ENCODE peak calls at places on chromosomes 2 and 18, in eight cellular contexts. U is heart left ventricle, T is ovary, N is body of pancreas, K is adrenal gland, H is sigmoid colon, R is uterus, I is A549. S is an unnamed sample.

GRCh38 chr18:21672868-21673267 is 31.7 kb downstream of the ABHD3 start:
- DNase-seq in U (peak), H (no peak), I (peak), K (peak), T (no peak), N (peak), R (no peak), S (no peak)

GRCh38 chr2:234304945-234305344 is 191.9 kb downstream of the ARL4C start:
- DNase-seq in I (peak), U (no peak), H (no peak), N (no peak), T (no peak), R (no peak), K (no peak), S (no peak)

GRCh38 chr2:159904565-159905281 is 106.7 kb upstream of the CD302 start:
- DNase-seq in R (no peak), H (no peak), U (peak), N (peak), I (peak), K (peak), T (peak), S (peak)

GRCh38 chr18:2316686-2317308 is 254.5 kb downstream of the METTL4 start:
- DNase-seq in U (no peak), T (no peak), N (peak), I (peak), R (no peak), K (no peak), H (no peak), S (peak)

GRCh38 chr18:49745051-49746014 is 68.0 kb downstream of the ACAA2 start:
- DNase-seq in R (no peak), N (no peak), U (no peak), H (no peak), I (no peak), T (no peak), K (no peak), S (peak)

GRCh38 chr18:25351280-25351772 is 640 bp downstream of the ZNF521 start:
- DNase-seq in H (no peak), I (no peak), T (no peak), R (peak), N (no peak), K (peak), U (peak), S (peak)

GRCh38 chr2:7014201-7014640 is 97.0 kb downstream of the RNF144A start:
- DNase-seq in U (no peak), N (peak), I (peak), K (no peak), R (no peak), T (no peak), H (no peak), S (peak)

GRCh38 chr2:23510471-23510870 is 125.5 kb downstream of the KLHL29 start:
- DNase-seq in T (no peak), K (no peak), I (no peak), H (no peak), N (no peak), U (no peak), R (no peak), S (no peak)

GRCh38 chr2:71681626-71682025 is 228.3 kb downstream of the DYSF start:
- DNase-seq in U (no peak), I (no peak), T (no peak), R (no peak), H (peak), K (no peak), N (no peak), S (no peak)

GRCh38 chr18:26134110-26134509 is 441 bp downstream of the PSMA8 start:
- DNase-seq in H (no peak), N (no peak), I (no peak), K (no peak), T (no peak), U (no peak), R (no peak), S (no peak)

GRCh38 chr2:3066831-3067230 is 310.8 kb downstream of the EIPR1 start:
- DNase-seq in N (no peak), T (no peak), R (no peak), I (no peak), U (no peak), K (no peak), H (no peak), S (no peak)

GRCh38 chr2:106080955-106081354 is 113.1 kb downstream of the UXS1 start:
- DNase-seq in I (no peak), K (no peak), U (no peak), R (no peak), N (no peak), H (no peak), T (no peak), S (no peak)

GRCh38 chr2:85536479-85536878 is 2.5 kb upstream of the MAT2A start:
- DNase-seq in R (peak), H (no peak), K (no peak), U (no peak), T (no peak), N (no peak), I (no peak), S (no peak)

GRCh38 chr18:44536041-44536440 is 144.6 kb upstream of the SETBP1 start:
- DNase-seq in N (no peak), R (peak), H (no peak), T (no peak), K (no peak), U (no peak), I (no peak), S (no peak)

GRCh38 chr2:196750977-196751631 is 48.4 kb downstream of the GTF3C3 start:
- DNase-seq in N (peak), H (no peak), T (peak), K (peak), U (peak), R (peak), I (peak), S (peak)

GRCh38 chr2:131201098-131201497 is 8.2 kb upstream of the POTEE start:
- DNase-seq in H (no peak), T (no peak), U (no peak), K (no peak), I (no peak), R (no peak), N (no peak), S (no peak)

GRCh38 chr18:32093106-32093511 is 1.4 kb downstream of the RNF138 start:
- DNase-seq in R (peak), I (peak), T (peak), K (peak), H (peak), N (peak), U (peak), S (peak)

GRCh38 chr2:201854221-201854801 is 48.0 kb downstream of the CDK15 start:
- DNase-seq in I (no peak), K (no peak), U (no peak), R (no peak), T (no peak), N (no peak), H (no peak), S (no peak)

GRCh38 chr2:54384301-54385035 is 71.7 kb upstream of the SPTBN1 start:
- DNase-seq in K (no peak), I (no peak), R (no peak), N (no peak), T (no peak), H (no peak), U (no peak), S (no peak)

GRCh38 chr2:98985905-98986666 is 50.1 kb upstream of the CRACDL start:
- DNase-seq in K (no peak), H (no peak), T (no peak), N (no peak), R (no peak), I (no peak), U (no peak), S (no peak)

GRCh38 chr2:16656784-16657391 is 8.7 kb downstream of the CYRIA start:
- DNase-seq in K (peak), N (no peak), I (no peak), U (peak), H (no peak), T (no peak), R (no peak), S (no peak)

GRCh38 chr18:12907258-12907925 is 23.4 kb upstream of the PTPN2 start:
- DNase-seq in R (no peak), U (no peak), I (no peak), T (peak), H (no peak), K (no peak), N (no peak), S (no peak)

GRCh38 chr18:63476666-63477065 is at the start of gene SERPINB5:
- DNase-seq in R (no peak), I (no peak), K (no peak), U (no peak), T (no peak), H (no peak), N (no peak), S (no peak)

GRCh38 chr2:39127973-39128372 is 7.1 kb upstream of the SOS1 start:
- DNase-seq in R (no peak), I (no peak), H (no peak), N (no peak), U (no peak), T (no peak), K (no peak), S (peak)

GRCh38 chr18:54426085-54426665 is 68.5 kb downstream of the C18orf54 start:
- DNase-seq in H (no peak), N (no peak), T (no peak), R (no peak), K (no peak), U (no peak), I (no peak), S (no peak)

GRCh38 chr2:64669288-64669687 is 15.6 kb upstream of the SERTAD2 start:
- DNase-seq in N (no peak), R (no peak), T (no peak), I (no peak), U (no peak), H (no peak), K (no peak), S (no peak)

GRCh38 chr2:85308951-85309555 is 18.7 kb downstream of the TGOLN2 start:
- DNase-seq in T (peak), R (peak), I (no peak), N (no peak), K (peak), U (peak), H (peak), S (no peak)

GRCh38 chr2:38065502-38066135 is 10.3 kb downstream of the CYP1B1 start:
- DNase-seq in R (no peak), N (no peak), T (no peak), U (no peak), K (no peak), H (no peak), I (no peak), S (no peak)
- TF ChIP-seq POLR2A in R (no peak), N (no peak), T (no peak), U (no peak), K (no peak), H (no peak), I (no peak), S (no peak)

GRCh38 chr18:23136326-23137092 is 1.2 kb downstream of the CABLES1 start:
- DNase-seq in K (no peak), N (no peak), T (peak), R (peak), U (peak), H (no peak), I (no peak), S (peak)
- TF ChIP-seq POLR2A in K (no peak), N (no peak), T (no peak), R (no peak), U (no peak), H (no peak), I (no peak), S (no peak)

DNA sequence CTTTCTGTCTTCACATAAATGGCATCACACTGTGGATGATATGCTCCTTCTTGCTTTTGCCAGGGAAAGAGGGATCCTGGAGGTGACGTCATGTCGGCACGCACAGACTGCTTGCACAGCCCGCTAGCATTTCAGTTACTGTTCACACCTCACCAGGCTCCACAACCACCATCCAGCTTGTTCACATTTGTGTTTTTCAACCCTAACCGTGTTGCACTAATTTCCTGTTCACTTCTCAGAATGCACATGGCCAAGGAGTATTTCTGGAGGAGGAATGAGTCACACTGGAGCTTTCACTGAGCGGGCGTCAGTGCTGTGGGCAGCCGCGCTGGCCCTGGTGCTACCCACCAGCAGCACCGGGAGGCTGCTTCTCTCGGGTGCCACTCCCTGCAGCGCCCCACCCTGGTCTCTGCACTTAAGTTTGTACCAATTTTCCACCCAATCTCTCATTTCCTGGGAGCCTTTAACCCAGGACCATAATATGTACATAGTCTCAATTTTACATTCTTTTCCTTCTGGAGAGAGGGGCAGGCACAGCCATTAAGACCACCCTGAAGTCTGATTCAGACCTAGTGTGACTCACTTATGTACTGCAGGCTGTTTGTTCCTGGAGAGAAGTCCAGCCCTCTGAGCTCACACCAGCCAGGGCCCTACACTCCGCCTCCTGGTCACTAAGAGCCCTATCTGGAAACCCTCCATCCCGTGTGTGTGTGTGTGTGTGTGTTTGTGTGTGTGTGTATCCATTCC is 65.1 kb downstream of the MBP start:
- DNase-seq in R (peak), T (peak), K (no peak), N (no peak), I (peak), U (no peak), H (peak), S (peak)
- TF ChIP-seq POLR2A in R (no peak), T (no peak), K (no peak), N (no peak), I (no peak), U (no peak), H (no peak), S (peak)

GRCh38 chr2:70029814-70030409 is 57.4 kb upstream of the PCBP1 start:
- DNase-seq in T (peak), H (peak), K (peak), N (peak), U (peak), R (peak), I (no peak), S (peak)
- TF ChIP-seq POLR2A in T (no peak), H (no peak), K (peak), N (no peak), U (no peak), R (peak), I (no peak), S (no peak)

DNA sequence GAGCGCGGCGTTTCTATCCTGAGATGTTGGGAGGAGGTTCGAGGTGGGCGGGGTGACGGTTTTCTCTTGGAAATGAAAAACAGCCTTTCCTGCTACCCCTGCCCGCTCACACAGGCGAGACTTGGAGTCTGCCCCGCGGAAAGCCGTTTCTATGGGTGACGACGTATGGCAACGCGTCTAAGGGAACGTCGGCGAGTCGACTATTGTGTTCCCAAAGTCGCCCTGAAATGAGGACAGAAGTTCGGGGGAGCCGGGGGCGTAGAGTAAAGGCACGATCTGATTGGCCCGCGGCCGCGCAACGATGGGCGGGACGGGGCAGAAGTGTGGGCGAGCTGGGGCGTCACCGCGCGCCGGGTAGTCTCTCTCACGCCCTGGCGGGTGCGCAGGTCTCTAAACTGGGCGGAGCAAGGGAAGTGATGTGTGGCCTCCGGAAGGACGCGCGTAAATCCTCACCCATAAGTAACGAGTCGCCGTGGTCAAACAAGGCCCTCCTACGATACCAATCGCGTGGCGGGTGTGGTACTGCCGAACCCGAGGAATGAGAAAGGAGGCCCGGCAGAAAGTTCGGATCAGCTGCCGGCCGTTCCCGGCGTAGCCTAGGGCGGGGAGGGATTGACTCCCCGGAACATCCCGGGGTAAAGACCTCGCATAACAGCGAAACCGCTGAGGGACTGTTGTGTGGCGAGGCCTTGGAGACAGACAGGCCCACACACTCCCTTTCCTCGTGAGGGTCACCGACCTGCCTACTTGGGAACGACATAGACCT is 89.6 kb downstream of the FAM161A start:
- DNase-seq in T (peak), I (peak), U (peak), R (peak), K (peak), N (peak), H (peak), S (peak)
- TF ChIP-seq POLR2A in T (peak), I (peak), U (peak), R (peak), K (peak), N (peak), H (peak), S (peak)

GRCh38 chr2:219498280-219499057 is at the start of gene GMPPA:
- DNase-seq in K (peak), T (peak), H (peak), N (peak), U (peak), I (peak), R (peak), S (peak)

GRCh38 chr2:219496781-219497494 is 1.8 kb upstream of the GMPPA start:
- DNase-seq in N (no peak), H (peak), T (peak), I (no peak), U (no peak), K (peak), R (peak), S (peak)

GRCh38 chr2:219496247-219496646 is 2.4 kb upstream of the GMPPA start:
- DNase-seq in N (no peak), T (no peak), I (no peak), U (no peak), R (peak), K (no peak), H (no peak), S (no peak)

GRCh38 chr2:219499058-219499307 is 292 bp downstream of the GMPPA start:
- DNase-seq in U (no peak), K (no peak), T (no peak), H (no peak), I (no peak), R (no peak), N (no peak), S (no peak)

GRCh38 chr2:219497495-219498279 is 1.0 kb upstream of the GMPPA start:
- DNase-seq in U (peak), H (peak), I (peak), T (peak), R (peak), K (peak), N (peak), S (peak)
- TF ChIP-seq POLR2A in U (peak), H (peak), I (peak), T (peak), R (peak), K (peak), N (peak), S (no peak)